ENCODE peak calls at places on chromosomes 11 and 22, in five cellular contexts. X is tibial nerve, L is AG04449, Z is choroid plexus epithelial cell, F is psoas muscle. U is an unnamed sample.
A peak's percentile ranks its signal among the peaks of the same experiment; 100 is the strongest.

GRCh38 chr11:37504066-37504611 is 906.1 kb upstream of the RAG2 start:
- DNase-seq in X (no peak), L (peak; percentile 66), Z (peak; percentile 88), F (no peak), U (no peak)

GRCh38 chr22:31556627-31557203 is 60.4 kb downstream of the SFI1 start:
- DNase-seq in X (no peak), L (no peak), Z (peak; percentile 73), F (no peak), U (no peak)

GRCh38 chr11:2375341-2375853 is 1.7 kb upstream of the CD81 start:
- DNase-seq in X (no peak), L (no peak), Z (no peak), F (no peak), U (no peak)

GRCh38 chr11:64356498-64357411 is 2.2 kb upstream of the RPS6KA4 start:
- DNase-seq in X (no peak), L (no peak), Z (peak; percentile 70), F (no peak), U (peak; percentile 46)

GRCh38 chr11:1862588-1863351 is 9.9 kb downstream of the LSP1 start:
- DNase-seq in X (no peak), L (no peak), Z (peak; percentile 39), F (peak; percentile 64), U (no peak)

GRCh38 chr11:130473056-130473794 is 24.8 kb downstream of the ADAMTS15 start:
- DNase-seq in X (no peak), L (no peak), Z (no peak), F (no peak), U (no peak)

GRCh38 chr11:36447947-36448346 is 62.1 kb downstream of the TRAF6 start:
- DNase-seq in X (no peak), L (no peak), Z (no peak), F (no peak), U (no peak)

GRCh38 chr11:12280199-12280837 is 97.1 kb upstream of the PARVA start:
- DNase-seq in X (no peak), L (no peak), Z (no peak), F (no peak), U (peak; percentile 10)

GRCh38 chr22:35140879-35141745 is 75.2 kb downstream of the ISX start:
- DNase-seq in X (no peak), L (no peak), Z (no peak), F (no peak), U (peak; percentile 46)

GRCh38 chr11:128361451-128362020 is 225.8 kb downstream of the ETS1 start:
- DNase-seq in X (no peak), L (peak; percentile 34), Z (peak; percentile 75), F (no peak), U (no peak)

GRCh38 chr11:15673408-15673811 is 558.7 kb downstream of the INSC start:
- DNase-seq in X (no peak), L (no peak), Z (no peak), F (no peak), U (peak; percentile 40)

GRCh38 chr22:35597692-35598395 is 19.3 kb downstream of the MB start:
- DNase-seq in X (no peak), L (no peak), Z (no peak), F (no peak), U (no peak)

GRCh38 chr11:22668005-22668796 is 1.8 kb downstream of the GAS2 start:
- DNase-seq in X (no peak), L (no peak), Z (no peak), F (no peak), U (no peak)

GRCh38 chr22:42708393-42708792 is 12.3 kb downstream of the A4GALT start:
- DNase-seq in X (no peak), L (no peak), Z (no peak), F (no peak), U (no peak)

GRCh38 chr11:4118107-4118506 is 23.5 kb downstream of the RRM1 start:
- DNase-seq in X (no peak), L (no peak), Z (peak; percentile 68), F (no peak), U (no peak)

GRCh38 chr11:107849791-107850190 is 8.8 kb downstream of the SLC35F2 start:
- DNase-seq in X (no peak), L (no peak), Z (no peak), F (no peak), U (no peak)

GRCh38 chr11:73154178-73154577 is 12.1 kb upstream of the FCHSD2 start:
- DNase-seq in X (no peak), L (no peak), Z (no peak), F (no peak), U (no peak)

GRCh38 chr11:68810164-68810563 is 31.6 kb downstream of the CPT1A start:
- DNase-seq in X (no peak), L (no peak), Z (no peak), F (peak; percentile 80), U (peak; percentile 92)

GRCh38 chr11:103294516-103294915 is 185.3 kb downstream of the DYNC2H1 start:
- DNase-seq in X (no peak), L (no peak), Z (no peak), F (no peak), U (no peak)

GRCh38 chr11:45833761-45834160 is 13.5 kb upstream of the CRY2 start:
- DNase-seq in X (no peak), L (no peak), Z (no peak), F (no peak), U (no peak)

GRCh38 chr22:46815896-46816721 is 53.7 kb downstream of the TBC1D22A start:
- DNase-seq in X (no peak), L (no peak), Z (peak; percentile 64), F (no peak), U (no peak)

GRCh38 chr22:41383085-41383484 is 1.3 kb downstream of the TEF start:
- DNase-seq in X (no peak), L (no peak), Z (no peak), F (no peak), U (no peak)
- H3K4me3 ChIP-seq in X (peak overlapping the region; percentile 85), L (peak overlapping the region; percentile 79), Z (no peak overlapping the region), F (peak overlapping the region; percentile 88), U (peak overlapping the region; percentile 74)

GRCh38 chr11:62554377-62554776 is 7.8 kb upstream of the AHNAK start:
- DNase-seq in X (no peak), L (no peak), Z (no peak), F (peak; percentile 70), U (no peak)
- H3K4me3 ChIP-seq in X (no peak overlapping the region), L (peak overlapping the region; percentile 45), Z (no peak overlapping the region), F (peak overlapping the region; percentile 41), U (no peak overlapping the region)

GRCh38 chr11:116990061-116990473 is 108.2 kb downstream of the SIK3 start:
- DNase-seq in X (no peak), L (peak; percentile 61), Z (peak; percentile 87), F (no peak), U (no peak)

GRCh38 chr11:116991491-116991890 is 106.7 kb downstream of the SIK3 start:
- DNase-seq in X (no peak), L (no peak), Z (no peak), F (no peak), U (no peak)

GRCh38 chr11:116990811-116991210 is 107.4 kb downstream of the SIK3 start:
- DNase-seq in X (no peak), L (no peak), Z (no peak), F (no peak), U (no peak)

GRCh38 chr11:116986521-116987105 is 111.6 kb downstream of the SIK3 start:
- DNase-seq in X (no peak), L (no peak), Z (peak; percentile 65), F (no peak), U (no peak)

GRCh38 chr11:116989184-116989583 is 109.0 kb downstream of the SIK3 start:
- DNase-seq in X (no peak), L (no peak), Z (no peak), F (no peak), U (no peak)
- H3K4me3 ChIP-seq in X (no peak overlapping the region), L (no peak overlapping the region), Z (no peak overlapping the region), F (peak overlapping the region; percentile 2), U (no peak overlapping the region)

GRCh38 chr22:37218399-37218770 is 6.1 kb upstream of the SSTR3 start:
- DNase-seq in X (no peak), L (no peak), Z (no peak), F (no peak), U (no peak)
- H3K4me3 ChIP-seq in X (no peak overlapping the region), L (no peak overlapping the region), Z (no peak overlapping the region), F (no peak overlapping the region), U (no peak overlapping the region)

GRCh38 chr22:20967697-20968201 is 694 bp downstream of the AIFM3 start:
- DNase-seq in X (no peak), L (no peak), Z (no peak), F (no peak), U (no peak)
- H3K4me3 ChIP-seq in X (no peak overlapping the region), L (no peak overlapping the region), Z (no peak overlapping the region), F (no peak overlapping the region), U (no peak overlapping the region)

GRCh38 chr22:38077096-38077495 is 6.9 kb downstream of the SLC16A8 start:
- DNase-seq in X (no peak), L (no peak), Z (no peak), F (no peak), U (no peak)
- H3K4me3 ChIP-seq in X (no peak overlapping the region), L (no peak overlapping the region), Z (no peak overlapping the region), F (no peak overlapping the region), U (no peak overlapping the region)

DNA sequence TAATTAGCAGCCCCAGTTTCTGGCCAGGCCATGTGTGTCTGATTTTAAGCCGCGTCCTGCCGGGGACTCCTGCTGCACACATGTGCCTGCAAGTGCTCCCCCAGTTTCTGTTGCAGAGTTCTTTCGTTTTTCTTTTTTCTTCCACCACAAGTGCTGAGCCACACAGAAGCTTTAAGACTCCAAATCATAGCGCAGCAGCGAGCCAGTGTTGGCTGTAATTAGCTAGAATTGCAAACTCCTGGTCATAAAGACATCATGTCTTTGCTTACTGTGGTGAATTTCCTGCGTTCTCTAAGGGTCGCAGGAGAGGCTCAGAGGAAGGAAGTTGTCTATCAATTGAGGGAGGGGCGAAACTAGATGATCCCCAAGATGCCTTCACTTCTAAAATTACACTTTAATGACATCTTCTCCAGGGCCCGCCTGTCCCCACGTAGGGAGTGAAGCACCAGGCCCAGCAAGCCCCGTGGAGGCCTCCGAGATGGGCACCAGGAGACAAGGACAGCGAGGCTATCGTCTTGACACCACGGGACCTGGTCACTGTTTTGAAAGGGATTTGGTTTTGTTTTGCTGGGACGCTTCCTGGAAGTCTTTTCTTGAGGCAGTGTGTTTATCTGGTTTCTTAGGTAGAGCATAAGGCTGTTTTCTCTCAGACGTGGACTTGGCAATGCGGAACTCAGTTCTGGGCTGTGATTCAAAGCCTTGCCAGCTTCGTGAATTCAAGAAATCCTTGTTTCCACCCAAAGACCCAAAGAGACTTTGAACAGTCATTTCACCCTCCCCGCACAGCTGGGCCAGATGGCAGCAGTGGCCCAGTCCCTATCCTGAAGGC is 71.8 kb downstream of the UBASH3B start:
- DNase-seq in X (no peak), L (no peak), Z (peak; percentile 57), F (no peak), U (no peak)
- H3K4me3 ChIP-seq in X (no peak overlapping the region), L (peak overlapping the region; percentile 21), Z (no peak overlapping the region), F (peak overlapping the region; percentile 4), U (no peak overlapping the region)

GRCh38 chr11:67408437-67409200 is 4.7 kb downstream of the TBC1D10C start:
- DNase-seq in X (no peak), L (no peak), Z (no peak), F (no peak), U (no peak)
- H3K4me3 ChIP-seq in X (no peak overlapping the region), L (no peak overlapping the region), Z (no peak overlapping the region), F (no peak overlapping the region), U (no peak overlapping the region)